ENCODE peak calls at places on chromosomes 7 and 10, in five cellular contexts. N is A549, X is GM12878, U is SK-N-SH, H is IMR-90. D is an unnamed sample.

GRCh38 chr7:98934267-98934666 is 55.9 kb downstream of the TRRAP start:
- DNase-seq in N (no peak), H (no peak), X (no peak), U (no peak), D (no peak)

GRCh38 chr10:61836233-61836887 is 65.1 kb upstream of the ARID5B start:
- DNase-seq in H (no peak), X (no peak), U (no peak), N (no peak), D (no peak)

GRCh38 chr7:140645166-140645565 is 4.6 kb upstream of the DENND2A start:
- DNase-seq in H (no peak), X (no peak), N (no peak), U (peak), D (peak)

GRCh38 chr10:69961168-69961863 is 91.3 kb upstream of the MACROH2A2 start:
- DNase-seq in X (no peak), N (no peak), H (no peak), U (peak), D (peak)

GRCh38 chr10:32059472-32059871 is 3.2 kb upstream of the KIF5B start:
- DNase-seq in U (no peak), H (no peak), N (no peak), X (no peak), D (no peak)

GRCh38 chr7:832968-833424 is 720 bp downstream of the SUN1 start:
- DNase-seq in N (no peak), U (no peak), H (no peak), X (no peak), D (no peak)

GRCh38 chr7:105210721-105211205 is 178.0 kb downstream of the SRPK2 start:
- DNase-seq in X (peak), N (no peak), U (no peak), H (no peak), D (no peak)

GRCh38 chr10:94429049-94429707 is 26.8 kb downstream of the TBC1D12 start:
- DNase-seq in X (no peak), N (no peak), U (no peak), H (peak), D (no peak)

GRCh38 chr7:31004393-31004792 is 40.6 kb downstream of the GHRHR start:
- DNase-seq in H (no peak), N (no peak), U (no peak), X (no peak), D (no peak)

GRCh38 chr10:484925-485661 is 204.4 kb downstream of the DIP2C start:
- DNase-seq in U (no peak), N (no peak), X (no peak), H (no peak), D (no peak)

GRCh38 chr10:35493196-35494118 is 111.7 kb upstream of the GJD4 start:
- DNase-seq in X (no peak), U (no peak), N (no peak), H (peak), D (no peak)

GRCh38 chr7:128921866-128922440 is 11.4 kb upstream of the KCP start:
- DNase-seq in X (no peak), H (no peak), U (peak), N (no peak), D (no peak)

GRCh38 chr10:77678146-77678545 is 40.5 kb upstream of the KCNMA1 start:
- DNase-seq in H (no peak), N (no peak), U (no peak), X (no peak), D (no peak)

GRCh38 chr7:77791336-77791735 is 6.9 kb downstream of the TMEM60 start:
- DNase-seq in N (no peak), U (no peak), H (no peak), X (no peak), D (no peak)

GRCh38 chr10:30037620-30038336 is 21.6 kb downstream of the JCAD start:
- DNase-seq in H (no peak), X (no peak), N (no peak), U (no peak), D (no peak)

GRCh38 chr10:119807960-119808697 is 64.5 kb downstream of the MCMBP start:
- DNase-seq in N (no peak), U (no peak), X (no peak), H (peak), D (no peak)

GRCh38 chr10:125707852-125708468 is 11.5 kb upstream of the EDRF1 start:
- DNase-seq in N (peak), U (no peak), H (peak), X (no peak), D (no peak)

GRCh38 chr10:1454428-1454827 is 282.9 kb downstream of the ADARB2 start:
- DNase-seq in X (peak), N (no peak), U (no peak), H (no peak), D (no peak)

GRCh38 chr10:102410427-102411073 is 8.0 kb downstream of the PSD start:
- DNase-seq in N (no peak), U (peak), H (no peak), X (no peak), D (no peak)

GRCh38 chr7:25968205-25968993 is 183.6 kb upstream of the NFE2L3 start:
- DNase-seq in X (peak), H (no peak), U (no peak), N (no peak), D (no peak)

GRCh38 chr7:1521454-1521853 is 9.0 kb upstream of the MAFK start:
- DNase-seq in X (no peak), H (no peak), U (no peak), N (no peak), D (no peak)

GRCh38 chr10:128242641-128243040 is 116.4 kb upstream of the MKI67 start:
- DNase-seq in N (no peak), U (peak), H (no peak), X (no peak), D (no peak)

GRCh38 chr7:150945853-150946825 is 32.0 kb downstream of the KCNH2 start:
- DNase-seq in N (no peak), X (no peak), H (no peak), U (peak), D (no peak)

GRCh38 chr10:43221419-43222293 is 45.2 kb downstream of the RASGEF1A start:
- DNase-seq in N (peak), H (no peak), U (no peak), X (no peak), D (no peak)

GRCh38 chr10:30894221-30894620 is 137.4 kb downstream of the ZNF438 start:
- DNase-seq in X (no peak), U (no peak), N (no peak), H (no peak), D (no peak)

GRCh38 chr7:1693419-1693990 is 23.4 kb downstream of the ELFN1 start:
- DNase-seq in X (no peak), U (peak), N (no peak), H (no peak), D (no peak)

GRCh38 chr7:131110294-131111080 is 217.2 kb upstream of the MKLN1 start:
- DNase-seq in X (no peak), H (peak), N (no peak), U (no peak), D (peak)

GRCh38 chr7:42886866-42887509 is 24.9 kb downstream of the C7orf25 start:
- DNase-seq in H (no peak), X (no peak), N (no peak), U (no peak), D (no peak)

GRCh38 chr7:97130417-97131139 is 13.1 kb downstream of the SDHAF3 start:
- DNase-seq in U (no peak), N (no peak), X (no peak), H (no peak), D (peak)

GRCh38 chr10:93437000-93437945 is 44.9 kb downstream of the MYOF start:
- DNase-seq in H (peak), N (peak), X (no peak), U (no peak), D (no peak)

GRCh38 chr10:119191881-119192280 is 13.3 kb upstream of the PRDX3 start:
- DNase-seq in X (no peak), H (no peak), U (no peak), N (no peak), D (no peak)

GRCh38 chr7:44286182-44286617 is 39.2 kb downstream of the CAMK2B start:
- DNase-seq in X (no peak), H (no peak), N (no peak), U (peak), D (peak)

GRCh38 chr10:18254086-18254485 is 113.9 kb downstream of the CACNB2 start:
- DNase-seq in U (no peak), H (peak), N (no peak), X (no peak), D (no peak)

GRCh38 chr7:155460926-155461613 is 3.1 kb downstream of the EN2 start:
- DNase-seq in H (no peak), N (no peak), U (peak), X (no peak), D (no peak)

GRCh38 chr10:100895896-100896295 is 16.9 kb upstream of the SLF2 start:
- DNase-seq in H (no peak), U (no peak), N (no peak), X (no peak), D (no peak)

GRCh38 chr7:73342645-73343044 is 14.7 kb downstream of the FKBP6 start:
- DNase-seq in N (peak), U (peak), H (peak), X (no peak), D (no peak)

GRCh38 chr10:75632750-75633462 is 201.5 kb downstream of the LRMDA start:
- DNase-seq in H (no peak), N (no peak), X (no peak), U (no peak), D (no peak)

GRCh38 chr7:5428470-5429252 is 5.0 kb upstream of the TNRC18 start:
- DNase-seq in N (no peak), X (no peak), U (peak), H (peak), D (peak)

GRCh38 chr10:14645239-14645960 is 129.3 kb downstream of the FAM107B start:
- DNase-seq in N (no peak), X (peak), U (no peak), H (no peak), D (no peak)

GRCh38 chr7:81183326-81183725 is 264.5 kb upstream of the SEMA3C start:
- DNase-seq in U (no peak), X (no peak), N (no peak), H (no peak), D (no peak)

GRCh38 chr7:81185072-81185471 is 266.2 kb upstream of the SEMA3C start:
- DNase-seq in N (no peak), H (no peak), U (no peak), X (no peak), D (no peak)

GRCh38 chr7:81186691-81187090 is 267.8 kb upstream of the SEMA3C start:
- DNase-seq in U (no peak), X (no peak), H (peak), N (no peak), D (no peak)

GRCh38 chr7:81180573-81180972 is 261.7 kb upstream of the SEMA3C start:
- DNase-seq in X (no peak), U (no peak), N (no peak), H (no peak), D (no peak)

DNA sequence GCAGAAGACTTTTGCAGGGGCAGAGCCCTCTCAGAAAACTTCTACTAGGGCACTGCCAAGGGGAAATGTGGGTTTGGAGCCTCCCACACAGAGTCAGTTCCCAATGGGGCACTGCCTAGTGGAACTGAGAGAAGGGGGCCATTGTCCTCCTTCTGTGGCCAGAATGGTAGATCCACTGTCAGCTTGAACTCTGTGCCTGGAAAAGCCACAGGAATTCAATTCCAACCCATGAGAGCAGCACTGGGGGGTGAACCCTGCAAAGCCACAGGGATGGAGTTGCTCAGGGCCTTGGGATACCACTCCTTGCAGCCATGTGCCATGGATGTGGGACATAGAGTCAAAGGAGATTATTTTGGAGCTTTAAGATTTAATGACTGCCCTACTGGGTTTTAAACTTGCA is 262.2 kb upstream of the SEMA3C start:
- DNase-seq in X (no peak), N (no peak), U (no peak), H (no peak), D (no peak)
- TF ChIP-seq RCOR1 in X (no peak), N (no peak), U (no peak), H (no peak), D (no peak)

DNA sequence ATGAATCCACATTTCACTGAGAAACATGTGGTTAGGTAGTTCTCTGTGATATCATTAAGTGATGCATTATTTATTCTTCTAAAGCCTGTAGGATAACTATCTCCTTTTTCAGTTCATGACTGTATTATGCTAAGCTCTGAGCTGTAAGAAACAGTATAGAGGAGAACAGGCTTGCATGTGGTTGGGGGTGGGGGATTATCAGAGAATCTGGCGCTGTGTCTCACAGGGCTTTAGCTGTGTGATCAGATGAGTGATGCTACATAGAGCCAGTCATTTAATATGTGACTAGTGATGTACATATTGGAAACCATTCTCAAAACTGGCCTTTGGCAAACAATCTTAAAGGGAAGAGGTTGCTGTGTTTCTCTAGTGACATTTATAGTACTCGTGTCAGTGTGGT is 111.5 kb downstream of the POU6F2 start:
- DNase-seq in U (no peak), H (no peak), X (no peak), N (no peak), D (no peak)
- TF ChIP-seq RCOR1 in U (no peak), H (no peak), X (no peak), N (no peak), D (no peak)

GRCh38 chr7:33996899-33997298 is 91.6 kb downstream of the BMPER start:
- DNase-seq in U (no peak), H (no peak), N (no peak), X (no peak), D (no peak)

GRCh38 chr7:33998487-33998886 is 93.1 kb downstream of the BMPER start:
- DNase-seq in H (no peak), U (no peak), X (no peak), N (no peak), D (no peak)
- TF ChIP-seq RCOR1 in H (no peak), U (no peak), X (no peak), N (no peak), D (no peak)

DNA sequence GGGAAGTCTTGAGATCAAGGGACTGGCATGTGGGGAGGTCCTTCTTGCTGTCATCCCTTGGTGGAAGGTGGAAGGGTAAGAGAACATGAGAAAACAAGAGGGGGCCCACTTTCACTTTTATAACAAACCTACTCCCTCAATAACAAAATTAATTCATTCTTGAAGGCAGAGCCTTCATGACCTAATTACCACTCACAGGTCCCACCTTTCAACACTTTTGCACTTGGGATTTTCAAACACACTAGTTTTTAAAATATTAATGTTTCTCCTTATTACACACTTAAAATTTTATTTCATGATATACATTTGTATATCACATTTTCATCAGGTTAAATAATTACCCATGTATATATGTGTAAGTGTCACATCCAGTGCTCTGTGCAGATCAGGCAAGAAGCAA is 2.0 kb downstream of the ST7 start:
- DNase-seq in N (no peak), U (no peak), H (no peak), X (no peak), D (no peak)
- TF ChIP-seq RCOR1 in N (no peak), U (no peak), H (no peak), X (no peak), D (no peak)

DNA sequence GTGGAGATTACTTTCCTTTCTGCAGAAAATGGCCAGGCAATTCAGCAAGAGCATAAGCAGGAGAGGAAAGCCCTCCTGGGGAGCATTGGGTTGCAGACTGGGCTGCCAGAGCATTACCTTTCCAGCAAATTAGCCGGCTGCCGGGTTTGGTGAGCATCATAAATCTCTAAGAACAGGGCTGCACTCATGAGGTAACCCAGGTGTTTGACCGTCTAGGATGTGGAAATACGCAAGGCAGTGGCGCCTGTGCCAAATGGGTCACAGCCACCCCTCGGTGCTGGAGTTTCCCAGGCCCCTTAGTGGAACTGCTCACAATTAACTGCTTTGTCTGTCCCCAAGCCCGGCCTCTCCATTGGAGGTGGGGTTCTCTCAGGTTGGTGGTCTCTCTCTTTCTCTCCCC is 26.9 kb downstream of the PTN start:
- DNase-seq in N (no peak), H (no peak), X (no peak), U (no peak), D (no peak)
- TF ChIP-seq RCOR1 in N (no peak), H (no peak), X (no peak), U (no peak), D (no peak)

DNA sequence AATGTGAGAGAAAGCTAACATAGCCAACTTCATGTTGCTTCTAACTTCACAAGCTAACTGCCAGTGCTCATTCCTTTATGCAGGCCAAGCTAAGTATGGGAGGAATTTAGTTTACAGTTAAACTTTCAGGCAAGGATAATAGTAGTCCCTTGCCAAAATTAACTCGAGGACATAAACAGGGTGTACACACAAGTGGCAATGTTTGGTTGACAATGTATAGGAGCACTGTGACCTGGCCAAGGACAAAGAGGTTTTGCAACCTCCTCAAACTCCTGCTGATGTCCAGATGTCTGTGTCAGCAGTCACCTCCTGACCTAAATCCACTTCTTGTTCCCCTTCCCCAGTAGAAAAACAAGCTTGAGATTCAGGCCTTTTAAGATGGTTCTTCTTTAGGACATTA is 494.6 kb upstream of the KLF6 start:
- DNase-seq in N (no peak), U (no peak), H (peak), X (no peak), D (no peak)
- TF ChIP-seq RCOR1 in N (no peak), U (no peak), H (no peak), X (no peak), D (no peak)

D was measured in K562.